ENCODE peak calls at places on chromosomes 3 and 15, in eight cellular contexts. T is psoas muscle, I is WERI-Rb-1, L is prostate gland, P is dorsolateral prefrontal cortex, O is RWPE1, N is heart right ventricle, D is fibroblast of lung. E is an unnamed sample.

GRCh38 chr15:55770261-55770660 is 27.3 kb upstream of the PRTG start:
- DNase-seq in I (no peak), P (no peak), T (no peak), L (no peak), D (no peak), N (no peak), O (no peak), E (no peak)

GRCh38 chr3:88141458-88142083 is 8.2 kb upstream of the C3orf38 start:
- DNase-seq in O (peak), I (no peak), N (no peak), T (no peak), L (no peak), D (peak), P (no peak), E (peak)

GRCh38 chr15:81133782-81134461 is at the start of gene CFAP161:
- DNase-seq in N (peak), D (peak), P (peak), L (peak), O (peak), I (peak), T (peak), E (peak)

GRCh38 chr3:141368925-141369794 is 856 bp downstream of the ZBTB38 start:
- DNase-seq in P (no peak), O (no peak), I (no peak), T (no peak), D (peak), L (no peak), N (no peak), E (no peak)

GRCh38 chr15:55297315-55297714 is 7.7 kb upstream of the RAB27A start:
- DNase-seq in I (no peak), L (no peak), D (no peak), P (no peak), O (no peak), N (no peak), T (no peak), E (no peak)

GRCh38 chr15:74265046-74265639 is 29.0 kb downstream of the CCDC33 start:
- DNase-seq in I (no peak), O (no peak), T (peak), D (peak), P (no peak), L (no peak), N (peak), E (peak)

GRCh38 chr3:83765971-83766370 is 1192.8 kb upstream of the CADM2 start:
- DNase-seq in D (no peak), T (no peak), L (no peak), N (no peak), P (no peak), I (no peak), O (no peak), E (no peak)

GRCh38 chr15:76973362-76973743 is 21.6 kb upstream of the PSTPIP1 start:
- DNase-seq in P (peak), O (no peak), D (peak), L (no peak), I (peak), N (no peak), T (no peak), E (peak)

GRCh38 chr15:80825361-80826030 is 46.3 kb downstream of the CEMIP start:
- DNase-seq in T (peak), I (no peak), L (peak), O (no peak), P (no peak), D (peak), N (peak), E (no peak)

GRCh38 chr15:58678683-58679082 is 70.8 kb downstream of the ADAM10 start:
- DNase-seq in O (peak), N (no peak), P (no peak), D (peak), I (no peak), T (no peak), L (no peak), E (no peak)

GRCh38 chr3:114721864-114722263 is 425.2 kb downstream of the ZBTB20 start:
- DNase-seq in L (no peak), T (no peak), P (no peak), N (no peak), I (no peak), O (no peak), D (no peak), E (no peak)

GRCh38 chr3:114716916-114717315 is 423.1 kb downstream of the TIGIT start:
- DNase-seq in L (no peak), P (no peak), N (no peak), O (no peak), D (no peak), I (no peak), T (no peak), E (no peak)

GRCh38 chr3:114721209-114721608 is 425.9 kb downstream of the ZBTB20 start:
- DNase-seq in P (no peak), D (no peak), L (no peak), N (no peak), O (no peak), I (no peak), T (no peak), E (no peak)

GRCh38 chr3:114718071-114718896 is 424.5 kb downstream of the TIGIT start:
- DNase-seq in I (no peak), T (no peak), L (no peak), P (no peak), N (no peak), O (no peak), D (no peak), E (no peak)

GRCh38 chr3:114718897-114719208 is 425.0 kb downstream of the TIGIT start:
- DNase-seq in T (no peak), I (no peak), P (no peak), O (no peak), L (no peak), D (no peak), N (no peak), E (no peak)
- H3K27ac ChIP-seq in T (peak), I (no peak), P (no peak), O (no peak), L (no peak), D (no peak), N (peak), E (no peak)

GRCh38 chr3:187963003-187963676 is 190.8 kb upstream of the LPP start:
- DNase-seq in D (no peak), N (no peak), T (no peak), L (no peak), P (no peak), I (no peak), O (no peak), E (no peak)
- H3K27ac ChIP-seq in D (no peak), N (peak), T (peak), L (no peak), P (no peak), I (no peak), O (no peak), E (no peak)

GRCh38 chr3:42022355-42022754 is 60.5 kb upstream of the ULK4 start:
- DNase-seq in O (no peak), I (no peak), P (no peak), D (no peak), N (no peak), T (peak), L (no peak), E (no peak)
- H3K27ac ChIP-seq in O (no peak), I (no peak), P (no peak), D (no peak), N (peak), T (peak), L (no peak), E (no peak)

DNA sequence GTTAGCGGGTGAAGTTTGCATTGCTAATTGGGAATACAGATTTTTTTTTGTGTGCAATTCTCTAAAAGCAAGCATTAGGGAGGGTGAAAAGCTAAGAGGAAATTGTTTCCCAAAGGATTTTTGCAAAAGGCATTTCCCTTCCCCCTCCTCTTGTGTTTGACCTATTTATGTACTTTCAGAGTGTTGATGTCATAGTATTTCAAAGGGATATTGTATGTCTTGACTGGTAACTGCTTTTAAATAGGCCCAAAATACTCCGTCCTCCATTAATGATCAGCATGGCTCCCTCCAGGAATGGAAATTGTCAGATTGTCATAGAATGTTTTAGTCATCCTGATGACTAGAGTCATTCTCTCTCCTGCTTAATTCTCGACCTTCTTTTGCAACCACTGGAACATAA is 32.4 kb downstream of the TRIM71 start:
- DNase-seq in O (no peak), D (no peak), I (no peak), T (no peak), N (no peak), P (no peak), L (no peak), E (no peak)
- H3K27ac ChIP-seq in O (no peak), D (no peak), I (no peak), T (no peak), N (no peak), P (no peak), L (no peak), E (peak)

GRCh38 chr3:37892917-37893595 is 31.4 kb downstream of the CTDSPL start:
- DNase-seq in N (peak), T (peak), D (no peak), I (no peak), P (no peak), O (no peak), L (no peak), E (peak)
- H3K27ac ChIP-seq in N (peak), T (peak), D (no peak), I (no peak), P (no peak), O (no peak), L (no peak), E (peak)

E was measured in cardiac muscle cell.